ENCODE peak calls at places on chromosomes 1 and 21, in ten cellular contexts. One of them, this sample, is unnamed. For H3K4me1, the result is how much of the 10 kb centered on the place peaks cover.

GRCh38 chr1:248824701-248825100 is 1.0 kb downstream of the SH3BP5L start:
- DNase-seq in IMR-90: no peak
- DNase-seq in H1: no peak
- DNase-seq in sigmoid colon: no peak
- DNase-seq in ovary: no peak
- DNase-seq in tibial artery: no peak
- DNase-seq in upper lobe of right lung: peak
- DNase-seq in GM23338: no peak
- DNase-seq in pancreas: no peak
- DNase-seq in left ventricle myocardium inferior: no peak
- DNase-seq in this sample: no peak

GRCh38 chr1:206510371-206510770 is 3.0 kb downstream of the RASSF5 start:
- DNase-seq in H1: no peak
- DNase-seq in IMR-90: no peak
- DNase-seq in ovary: no peak
- DNase-seq in sigmoid colon: no peak
- DNase-seq in tibial artery: no peak
- DNase-seq in GM23338: no peak
- DNase-seq in left ventricle myocardium inferior: no peak
- DNase-seq in pancreas: no peak
- DNase-seq in upper lobe of right lung: no peak
- DNase-seq in this sample: no peak

GRCh38 chr1:192439373-192440025 is 122.7 kb downstream of the RGS21 start:
- DNase-seq in upper lobe of right lung: no peak
- DNase-seq in sigmoid colon: no peak
- DNase-seq in GM23338: no peak
- DNase-seq in IMR-90: peak
- DNase-seq in pancreas: no peak
- DNase-seq in H1: no peak
- DNase-seq in tibial artery: no peak
- DNase-seq in left ventricle myocardium inferior: no peak
- DNase-seq in ovary: no peak
- DNase-seq in this sample: peak

GRCh38 chr1:2564006-2564814 is 8.0 kb downstream of the TNFRSF14 start:
- DNase-seq in pancreas: no peak
- DNase-seq in GM23338: no peak
- DNase-seq in upper lobe of right lung: no peak
- DNase-seq in IMR-90: no peak
- DNase-seq in left ventricle myocardium inferior: no peak
- DNase-seq in H1: no peak
- DNase-seq in sigmoid colon: no peak
- DNase-seq in tibial artery: no peak
- DNase-seq in ovary: no peak
- DNase-seq in this sample: no peak

GRCh38 chr1:47424336-47424982 is 8.4 kb downstream of the FOXE3 start:
- DNase-seq in sigmoid colon: no peak
- DNase-seq in GM23338: peak
- DNase-seq in left ventricle myocardium inferior: no peak
- DNase-seq in tibial artery: peak
- DNase-seq in IMR-90: peak
- DNase-seq in H1: peak
- DNase-seq in ovary: no peak
- DNase-seq in upper lobe of right lung: no peak
- DNase-seq in pancreas: no peak
- DNase-seq in this sample: peak

GRCh38 chr1:108017698-108018097 is 52.7 kb upstream of the VAV3 start:
- DNase-seq in tibial artery: no peak
- DNase-seq in sigmoid colon: no peak
- DNase-seq in ovary: no peak
- DNase-seq in IMR-90: no peak
- DNase-seq in upper lobe of right lung: no peak
- DNase-seq in pancreas: no peak
- DNase-seq in H1: no peak
- DNase-seq in GM23338: no peak
- DNase-seq in left ventricle myocardium inferior: no peak
- DNase-seq in this sample: peak

GRCh38 chr1:7209340-7209739 is 424.1 kb downstream of the CAMTA1 start:
- DNase-seq in tibial artery: no peak
- DNase-seq in GM23338: no peak
- DNase-seq in pancreas: no peak
- DNase-seq in IMR-90: no peak
- DNase-seq in ovary: no peak
- DNase-seq in left ventricle myocardium inferior: no peak
- DNase-seq in upper lobe of right lung: no peak
- DNase-seq in H1: no peak
- DNase-seq in sigmoid colon: no peak
- DNase-seq in this sample: no peak

GRCh38 chr1:216641669-216642460 is 81.4 kb downstream of the ESRRG start:
- DNase-seq in pancreas: no peak
- DNase-seq in H1: no peak
- DNase-seq in ovary: no peak
- DNase-seq in upper lobe of right lung: no peak
- DNase-seq in tibial artery: no peak
- DNase-seq in sigmoid colon: no peak
- DNase-seq in GM23338: no peak
- DNase-seq in left ventricle myocardium inferior: no peak
- DNase-seq in IMR-90: peak
- DNase-seq in this sample: no peak

GRCh38 chr1:99728494-99729235 is 37.8 kb downstream of the FRRS1 start:
- DNase-seq in H1: no peak
- DNase-seq in upper lobe of right lung: no peak
- DNase-seq in IMR-90: peak
- DNase-seq in left ventricle myocardium inferior: no peak
- DNase-seq in ovary: no peak
- DNase-seq in GM23338: peak
- DNase-seq in tibial artery: no peak
- DNase-seq in sigmoid colon: no peak
- DNase-seq in pancreas: no peak
- DNase-seq in this sample: no peak

GRCh38 chr1:1290238-1290731 is 10.0 kb downstream of the SCNN1D start:
- DNase-seq in GM23338: peak
- DNase-seq in H1: peak
- DNase-seq in IMR-90: no peak
- DNase-seq in left ventricle myocardium inferior: peak
- DNase-seq in ovary: peak
- DNase-seq in tibial artery: peak
- DNase-seq in upper lobe of right lung: peak
- DNase-seq in pancreas: peak
- DNase-seq in sigmoid colon: no peak
- DNase-seq in this sample: no peak

GRCh38 chr1:224499204-224499603 is 64.6 kb upstream of the WDR26 start:
- DNase-seq in IMR-90: no peak
- DNase-seq in H1: no peak
- DNase-seq in tibial artery: no peak
- DNase-seq in upper lobe of right lung: no peak
- DNase-seq in left ventricle myocardium inferior: no peak
- DNase-seq in pancreas: no peak
- DNase-seq in ovary: no peak
- DNase-seq in GM23338: no peak
- DNase-seq in sigmoid colon: no peak
- DNase-seq in this sample: no peak

GRCh38 chr21:22120616-22121266 is 1122.5 kb downstream of the NCAM2 start:
- DNase-seq in left ventricle myocardium inferior: no peak
- DNase-seq in pancreas: no peak
- DNase-seq in GM23338: peak
- DNase-seq in ovary: no peak
- DNase-seq in H1: peak
- DNase-seq in tibial artery: no peak
- DNase-seq in upper lobe of right lung: peak
- DNase-seq in sigmoid colon: no peak
- DNase-seq in IMR-90: no peak
- DNase-seq in this sample: no peak

GRCh38 chr21:31161157-31161556 is 122.9 kb upstream of the KRTAP19-8 start:
- DNase-seq in IMR-90: peak
- DNase-seq in tibial artery: no peak
- DNase-seq in H1: no peak
- DNase-seq in upper lobe of right lung: no peak
- DNase-seq in GM23338: peak
- DNase-seq in sigmoid colon: no peak
- DNase-seq in ovary: no peak
- DNase-seq in left ventricle myocardium inferior: no peak
- DNase-seq in pancreas: no peak
- DNase-seq in this sample: peak

GRCh38 chr1:77540501-77541161 is 141.8 kb downstream of the ZZZ3 start:
- DNase-seq in sigmoid colon: no peak
- DNase-seq in upper lobe of right lung: no peak
- DNase-seq in left ventricle myocardium inferior: no peak
- DNase-seq in tibial artery: no peak
- DNase-seq in GM23338: no peak
- DNase-seq in ovary: no peak
- DNase-seq in IMR-90: peak
- DNase-seq in pancreas: no peak
- DNase-seq in H1: no peak
- DNase-seq in this sample: peak

GRCh38 chr1:160078392-160079195 is 2.7 kb upstream of the KCNJ9 start:
- DNase-seq in pancreas: no peak
- DNase-seq in IMR-90: no peak
- DNase-seq in ovary: no peak
- DNase-seq in GM23338: peak
- DNase-seq in tibial artery: no peak
- DNase-seq in upper lobe of right lung: peak
- DNase-seq in sigmoid colon: no peak
- DNase-seq in left ventricle myocardium inferior: no peak
- DNase-seq in H1: peak
- DNase-seq in this sample: no peak

GRCh38 chr1:27689423-27690173 is 17.6 kb upstream of the IFI6 start:
- DNase-seq in H1: no peak
- DNase-seq in upper lobe of right lung: no peak
- DNase-seq in ovary: no peak
- DNase-seq in GM23338: no peak
- DNase-seq in tibial artery: no peak
- DNase-seq in IMR-90: peak
- DNase-seq in pancreas: no peak
- DNase-seq in left ventricle myocardium inferior: no peak
- DNase-seq in sigmoid colon: no peak
- DNase-seq in this sample: peak

GRCh38 chr1:25994402-25994801 is 3.5 kb downstream of the PAFAH2 start:
- DNase-seq in GM23338: no peak
- DNase-seq in left ventricle myocardium inferior: no peak
- DNase-seq in sigmoid colon: no peak
- DNase-seq in IMR-90: no peak
- DNase-seq in ovary: no peak
- DNase-seq in H1: no peak
- DNase-seq in tibial artery: no peak
- DNase-seq in upper lobe of right lung: no peak
- DNase-seq in pancreas: no peak
- DNase-seq in this sample: no peak
- H3K4me1 ChIP-seq in GM23338: under half
- H3K4me1 ChIP-seq in left ventricle myocardium inferior: under half
- H3K4me1 ChIP-seq in sigmoid colon: under half
- H3K4me1 ChIP-seq in IMR-90: under half
- H3K4me1 ChIP-seq in ovary: under half
- H3K4me1 ChIP-seq in H1: under half
- H3K4me1 ChIP-seq in tibial artery: under half
- H3K4me1 ChIP-seq in upper lobe of right lung: under half
- H3K4me1 ChIP-seq in pancreas: under half
- H3K4me1 ChIP-seq in this sample: under half

GRCh38 chr1:36155560-36156328 is at the start of gene MAP7D1:
- DNase-seq in H1: peak
- DNase-seq in upper lobe of right lung: peak
- DNase-seq in pancreas: peak
- DNase-seq in tibial artery: peak
- DNase-seq in left ventricle myocardium inferior: peak
- DNase-seq in sigmoid colon: peak
- DNase-seq in IMR-90: peak
- DNase-seq in GM23338: peak
- DNase-seq in ovary: peak
- DNase-seq in this sample: peak
- H3K4me1 ChIP-seq in H1: under half
- H3K4me1 ChIP-seq in upper lobe of right lung: half or more
- H3K4me1 ChIP-seq in pancreas: under half
- H3K4me1 ChIP-seq in tibial artery: half or more
- H3K4me1 ChIP-seq in left ventricle myocardium inferior: half or more
- H3K4me1 ChIP-seq in sigmoid colon: half or more
- H3K4me1 ChIP-seq in IMR-90: under half
- H3K4me1 ChIP-seq in GM23338: under half
- H3K4me1 ChIP-seq in ovary: under half
- H3K4me1 ChIP-seq in this sample: under half

GRCh38 chr1:185668013-185668412 is 66.2 kb upstream of the HMCN1 start:
- DNase-seq in upper lobe of right lung: no peak
- DNase-seq in H1: no peak
- DNase-seq in GM23338: no peak
- DNase-seq in ovary: no peak
- DNase-seq in IMR-90: no peak
- DNase-seq in left ventricle myocardium inferior: no peak
- DNase-seq in pancreas: no peak
- DNase-seq in sigmoid colon: no peak
- DNase-seq in tibial artery: no peak
- DNase-seq in this sample: no peak

GRCh38 chr1:185663332-185663731 is 70.9 kb upstream of the HMCN1 start:
- DNase-seq in sigmoid colon: no peak
- DNase-seq in upper lobe of right lung: no peak
- DNase-seq in pancreas: no peak
- DNase-seq in left ventricle myocardium inferior: no peak
- DNase-seq in tibial artery: no peak
- DNase-seq in GM23338: no peak
- DNase-seq in ovary: no peak
- DNase-seq in H1: no peak
- DNase-seq in IMR-90: no peak
- DNase-seq in this sample: no peak

GRCh38 chr1:185666582-185666981 is 67.6 kb upstream of the HMCN1 start:
- DNase-seq in sigmoid colon: no peak
- DNase-seq in ovary: no peak
- DNase-seq in H1: no peak
- DNase-seq in pancreas: no peak
- DNase-seq in tibial artery: no peak
- DNase-seq in upper lobe of right lung: no peak
- DNase-seq in GM23338: peak
- DNase-seq in IMR-90: no peak
- DNase-seq in left ventricle myocardium inferior: no peak
- DNase-seq in this sample: no peak

GRCh38 chr1:185663771-185664296 is 70.4 kb upstream of the HMCN1 start:
- DNase-seq in tibial artery: no peak
- DNase-seq in upper lobe of right lung: no peak
- DNase-seq in left ventricle myocardium inferior: no peak
- DNase-seq in ovary: no peak
- DNase-seq in H1: no peak
- DNase-seq in GM23338: no peak
- DNase-seq in pancreas: no peak
- DNase-seq in sigmoid colon: no peak
- DNase-seq in IMR-90: no peak
- DNase-seq in this sample: no peak
- H3K4me1 ChIP-seq in tibial artery: under half
- H3K4me1 ChIP-seq in upper lobe of right lung: under half
- H3K4me1 ChIP-seq in left ventricle myocardium inferior: under half
- H3K4me1 ChIP-seq in ovary: under half
- H3K4me1 ChIP-seq in H1: under half
- H3K4me1 ChIP-seq in GM23338: under half
- H3K4me1 ChIP-seq in pancreas: under half
- H3K4me1 ChIP-seq in sigmoid colon: under half
- H3K4me1 ChIP-seq in IMR-90: under half
- H3K4me1 ChIP-seq in this sample: under half

DNA sequence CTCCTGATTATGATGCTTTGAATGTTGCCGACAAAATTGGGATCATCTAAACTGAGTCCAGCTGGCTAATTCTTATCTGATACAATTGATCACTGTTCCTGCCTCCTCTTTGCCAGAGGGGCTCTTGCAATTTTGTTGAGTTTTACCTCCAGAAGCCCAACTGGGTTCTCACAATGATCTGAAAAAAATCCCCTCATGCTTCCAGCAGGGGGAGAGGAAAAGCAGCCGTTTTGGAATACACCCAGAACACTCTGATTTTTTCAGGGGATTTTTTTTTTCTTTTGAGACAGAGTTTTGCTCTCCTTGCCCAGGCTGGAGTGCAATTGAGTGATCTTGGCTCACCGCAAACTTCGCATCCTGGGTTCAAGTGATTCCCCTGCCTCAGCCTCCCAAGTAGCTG is 13.9 kb upstream of the RERE start:
- DNase-seq in GM23338: peak
- DNase-seq in left ventricle myocardium inferior: no peak
- DNase-seq in H1: no peak
- DNase-seq in sigmoid colon: no peak
- DNase-seq in IMR-90: no peak
- DNase-seq in ovary: no peak
- DNase-seq in pancreas: no peak
- DNase-seq in upper lobe of right lung: no peak
- DNase-seq in tibial artery: no peak
- DNase-seq in this sample: no peak
- H3K4me1 ChIP-seq in GM23338: under half
- H3K4me1 ChIP-seq in left ventricle myocardium inferior: under half
- H3K4me1 ChIP-seq in H1: under half
- H3K4me1 ChIP-seq in sigmoid colon: under half
- H3K4me1 ChIP-seq in IMR-90: under half
- H3K4me1 ChIP-seq in ovary: under half
- H3K4me1 ChIP-seq in pancreas: under half
- H3K4me1 ChIP-seq in upper lobe of right lung: under half
- H3K4me1 ChIP-seq in tibial artery: under half
- H3K4me1 ChIP-seq in this sample: under half